ENCODE peak calls at places on chromosomes 16 and 17, in nine cellular contexts. P is uterus, X is A549, J is GM12878, U is transverse colon, C is endothelial cell of umbilical vein, G is tibial nerve, W is right lobe of liver, F is breast epithelium. N is an unnamed sample.

GRCh38 chr16:47278571-47278970 is 134.8 kb upstream of the NETO2 start:
- DNase-seq in U (no peak), W (no peak), X (no peak), F (no peak), J (no peak), P (no peak), G (no peak), C (no peak), N (no peak)

GRCh38 chr16:88618182-88618955 is 20.0 kb upstream of the IL17C start:
- DNase-seq in F (no peak), C (no peak), X (no peak), W (peak), U (no peak), G (no peak), J (no peak), P (no peak), N (no peak)

GRCh38 chr16:8547756-8548155 is 42.6 kb downstream of the TMEM114 start:
- DNase-seq in P (no peak), W (peak), G (no peak), U (no peak), F (no peak), J (no peak), X (no peak), C (no peak), N (no peak)

GRCh38 chr16:4414187-4414909 is 2.0 kb downstream of the CORO7 start:
- DNase-seq in W (no peak), U (peak), X (no peak), J (peak), C (no peak), F (no peak), G (no peak), P (no peak), N (peak)

GRCh38 chr17:75267403-75268232 is 3.4 kb downstream of the MIF4GD start:
- DNase-seq in P (no peak), G (no peak), C (peak), F (no peak), J (no peak), U (peak), W (no peak), X (peak), N (no peak)

GRCh38 chr16:50498756-50499155 is 49.4 kb upstream of the NKD1 start:
- DNase-seq in C (no peak), F (peak), P (peak), X (no peak), W (no peak), G (no peak), J (no peak), U (no peak), N (no peak)

GRCh38 chr17:13266596-13266995 is 248.8 kb upstream of the ELAC2 start:
- DNase-seq in J (no peak), P (no peak), G (no peak), F (no peak), X (no peak), C (no peak), U (no peak), W (no peak), N (no peak)

GRCh38 chr17:40265337-40265736 is 22.3 kb upstream of the CDC6 start:
- DNase-seq in P (no peak), W (no peak), U (no peak), J (no peak), G (no peak), C (no peak), X (no peak), F (no peak), N (no peak)

GRCh38 chr16:46650224-46650623 is 29.0 kb upstream of the SHCBP1 start:
- DNase-seq in C (no peak), U (no peak), X (no peak), F (no peak), P (peak), W (no peak), G (peak), J (no peak), N (no peak)

GRCh38 chr16:24977673-24978065 is 37.5 kb downstream of the ARHGAP17 start:
- DNase-seq in P (no peak), W (peak), J (no peak), G (no peak), X (peak), C (peak), F (no peak), U (no peak), N (no peak)

GRCh38 chr16:27495191-27495590 is 54.5 kb downstream of the GTF3C1 start:
- DNase-seq in W (no peak), J (no peak), U (no peak), G (peak), X (no peak), F (no peak), C (no peak), P (peak), N (no peak)

GRCh38 chr17:38469875-38470274 is 41.6 kb downstream of the ARHGAP23 start:
- DNase-seq in J (no peak), W (no peak), U (no peak), G (no peak), C (peak), P (peak), X (no peak), F (no peak), N (no peak)

DNA sequence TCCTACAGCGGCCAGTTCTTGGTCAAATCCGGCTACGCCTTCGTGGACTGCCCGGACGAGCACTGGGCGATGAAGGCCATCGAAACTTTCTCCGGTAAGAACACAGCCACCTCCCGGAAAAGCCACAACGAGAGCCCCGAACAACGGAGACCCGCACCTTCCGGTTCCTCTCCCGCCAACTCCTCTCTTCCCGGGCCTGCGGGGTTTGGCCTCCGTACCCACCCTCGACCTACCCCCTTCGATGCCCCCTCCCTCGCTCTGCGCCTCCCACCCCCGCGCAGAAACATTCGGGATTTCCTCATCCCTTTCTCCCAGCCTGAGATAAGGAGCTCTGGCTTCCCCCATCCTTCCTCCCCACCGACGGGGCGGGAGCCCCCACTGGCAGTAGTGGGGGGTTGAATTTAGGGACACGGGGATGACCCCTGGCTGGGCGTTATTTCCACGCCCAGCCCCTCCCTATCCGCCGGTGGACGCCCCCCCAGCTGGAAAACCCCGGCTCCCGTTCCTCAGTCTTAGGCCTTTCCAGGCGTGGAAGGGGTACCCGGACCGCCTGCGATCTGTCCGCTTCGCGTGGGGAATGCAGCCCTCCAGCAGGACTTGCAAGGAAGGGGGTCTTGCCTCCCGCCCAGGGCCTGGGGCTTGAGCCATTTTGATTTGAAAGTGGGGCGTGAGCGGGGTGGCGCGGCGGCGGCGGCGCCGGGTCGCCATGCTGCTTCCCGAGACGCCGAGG is 807 bp downstream of the IGF2BP1 start:
- DNase-seq in F (no peak), W (no peak), X (no peak), C (peak), J (no peak), U (no peak), P (no peak), G (no peak), N (no peak)
- H3K27ac ChIP-seq in F (no peak), W (no peak), X (peak), C (peak), J (no peak), U (no peak), P (no peak), G (no peak), N (no peak)

GRCh38 chr16:64695684-64696083 is 426.2 kb downstream of the CDH11 start:
- DNase-seq in F (no peak), P (no peak), C (no peak), U (no peak), W (no peak), X (no peak), J (no peak), G (no peak), N (no peak)

GRCh38 chr16:64705443-64705842 is 416.4 kb downstream of the CDH11 start:
- DNase-seq in F (no peak), W (no peak), J (no peak), U (no peak), P (no peak), X (no peak), C (no peak), G (no peak), N (no peak)

GRCh38 chr16:64702415-64702814 is 419.4 kb downstream of the CDH11 start:
- DNase-seq in P (no peak), J (no peak), W (no peak), F (no peak), X (no peak), G (no peak), C (no peak), U (no peak), N (no peak)

GRCh38 chr16:64696872-64697271 is 425.0 kb downstream of the CDH11 start:
- DNase-seq in P (no peak), W (no peak), J (no peak), F (no peak), G (no peak), C (no peak), U (no peak), X (no peak), N (no peak)

GRCh38 chr16:64700628-64701027 is 421.2 kb downstream of the CDH11 start:
- DNase-seq in G (no peak), W (no peak), C (no peak), X (no peak), F (no peak), P (no peak), U (no peak), J (no peak), N (no peak)
- TF ChIP-seq POLR2A in G (no peak), W (no peak), C (no peak), X (no peak), F (no peak), P (no peak), U (no peak), J (no peak), N (no peak)

GRCh38 chr17:16573466-16573865 is 4.5 kb upstream of the ZNF287 start:
- DNase-seq in F (no peak), J (no peak), C (no peak), G (no peak), W (no peak), P (no peak), U (no peak), X (no peak), N (no peak)

GRCh38 chr17:16569358-16569712 is 331 bp upstream of the ZNF287 start:
- DNase-seq in J (peak), P (no peak), G (no peak), F (no peak), W (no peak), C (no peak), U (no peak), X (no peak), N (no peak)

DNA sequence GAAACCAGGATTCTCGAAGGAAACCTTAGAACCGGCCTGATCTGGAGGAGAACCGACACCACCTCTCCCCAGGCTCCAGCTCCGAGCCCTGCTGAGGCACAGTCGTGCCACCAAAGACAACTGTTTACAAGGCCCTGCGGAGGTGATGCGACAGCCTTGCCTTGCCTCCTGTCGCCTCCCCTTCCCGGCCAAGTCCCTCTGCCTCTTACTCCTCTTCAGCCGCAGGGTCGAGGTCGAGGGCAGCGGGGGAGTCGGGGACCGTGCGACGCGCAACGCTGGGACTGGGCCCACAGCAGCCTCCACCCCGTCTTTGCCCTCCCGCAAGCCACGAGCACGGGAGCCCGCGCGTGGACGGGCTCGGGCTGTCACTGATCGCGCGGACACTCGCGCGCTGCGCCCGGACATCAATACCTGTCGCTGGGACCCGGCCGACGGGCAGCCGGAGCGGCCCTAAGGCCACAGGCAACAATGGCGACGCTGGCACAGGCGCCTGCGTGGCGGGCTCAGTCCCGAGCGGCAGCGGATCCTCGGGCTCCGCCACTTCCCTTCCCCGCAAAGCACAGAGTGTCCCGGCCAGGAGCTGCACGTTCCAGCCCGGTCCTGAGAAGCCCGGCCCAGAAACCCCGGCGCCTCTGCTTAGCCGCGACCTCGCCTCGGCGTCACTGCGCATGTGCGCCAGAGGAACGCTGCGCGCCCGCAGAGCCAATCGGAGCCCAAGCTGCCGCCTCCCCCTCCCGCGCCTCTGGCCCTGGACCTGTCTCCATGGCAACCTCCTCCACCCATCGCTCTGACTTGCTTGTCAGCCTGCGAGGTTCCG is at the start of gene ZNF287:
- DNase-seq in P (peak), G (peak), C (peak), X (peak), W (peak), U (peak), F (peak), J (peak), N (peak)
- H3K4me3 ChIP-seq in P (peak), G (peak), C (peak), X (peak), W (peak), U (peak), F (peak), J (peak), N (peak)

GRCh38 chr17:27631897-27632725 is 1.1 kb downstream of the LGALS9 start:
- DNase-seq in X (no peak), P (no peak), C (no peak), U (peak), W (no peak), J (no peak), F (no peak), G (no peak), N (no peak)
- H3K27ac ChIP-seq in X (no peak), P (peak), C (no peak), U (peak), W (peak), J (peak), F (peak), G (peak), N (peak)

N was measured in Peyer's patch.